ENCODE peak calls at places on chromosomes 4 and X, in nine cellular contexts. One of them, this sample, is unnamed.

GRCh38 chrX:72107320-72107719 is 24.4 kb downstream of the RTL5 start:
- DNase-seq in left lung: no peak
- DNase-seq in MM.1S: no peak
- DNase-seq in tibial nerve: no peak
- DNase-seq in pancreas: no peak
- DNase-seq in tibial artery: no peak
- DNase-seq in lung: no peak
- DNase-seq in stomach: no peak
- DNase-seq in CD8-positive, alpha-beta T cell: no peak
- DNase-seq in this sample: no peak

GRCh38 chrX:45422216-45422925 is 221.7 kb upstream of the DIPK2B start:
- DNase-seq in left lung: no peak
- DNase-seq in MM.1S: no peak
- DNase-seq in tibial nerve: no peak
- DNase-seq in pancreas: no peak
- DNase-seq in tibial artery: no peak
- DNase-seq in lung: no peak
- DNase-seq in stomach: no peak
- DNase-seq in CD8-positive, alpha-beta T cell: no peak
- DNase-seq in this sample: peak; percentile 35

GRCh38 chr4:76310683-76311082 is 4.2 kb downstream of the STBD1 start:
- DNase-seq in left lung: no peak
- DNase-seq in MM.1S: no peak
- DNase-seq in tibial nerve: no peak
- DNase-seq in pancreas: no peak
- DNase-seq in tibial artery: no peak
- DNase-seq in lung: no peak
- DNase-seq in stomach: no peak
- DNase-seq in CD8-positive, alpha-beta T cell: no peak
- DNase-seq in this sample: no peak

GRCh38 chrX:56762707-56763555 is 33.9 kb downstream of the NBDY start:
- DNase-seq in left lung: no peak
- DNase-seq in MM.1S: peak; percentile 39
- DNase-seq in tibial nerve: no peak
- DNase-seq in pancreas: no peak
- DNase-seq in tibial artery: no peak
- DNase-seq in lung: no peak
- DNase-seq in stomach: no peak
- DNase-seq in CD8-positive, alpha-beta T cell: peak; percentile 49
- DNase-seq in this sample: no peak

GRCh38 chr4:2787230-2788100 is 5.4 kb upstream of the SH3BP2 start:
- DNase-seq in left lung: peak; percentile 80
- DNase-seq in MM.1S: peak; percentile 35
- DNase-seq in tibial nerve: no peak
- DNase-seq in pancreas: no peak
- DNase-seq in tibial artery: peak; percentile 55
- DNase-seq in lung: no peak
- DNase-seq in stomach: peak; percentile 35
- DNase-seq in CD8-positive, alpha-beta T cell: peak; percentile 70
- DNase-seq in this sample: no peak

GRCh38 chrX:24482823-24483410 is 17.8 kb downstream of the PDK3 start:
- DNase-seq in left lung: no peak
- DNase-seq in MM.1S: no peak
- DNase-seq in tibial nerve: no peak
- DNase-seq in pancreas: no peak
- DNase-seq in tibial artery: no peak
- DNase-seq in lung: no peak
- DNase-seq in stomach: no peak
- DNase-seq in CD8-positive, alpha-beta T cell: no peak
- DNase-seq in this sample: no peak

GRCh38 chr4:98284640-98285046 is 23.5 kb downstream of the RAP1GDS1 start:
- DNase-seq in left lung: no peak
- DNase-seq in MM.1S: no peak
- DNase-seq in tibial nerve: no peak
- DNase-seq in pancreas: no peak
- DNase-seq in tibial artery: no peak
- DNase-seq in lung: no peak
- DNase-seq in stomach: no peak
- DNase-seq in CD8-positive, alpha-beta T cell: no peak
- DNase-seq in this sample: no peak

GRCh38 chr4:73668806-73669205 is 48.6 kb upstream of the RASSF6 start:
- DNase-seq in left lung: no peak
- DNase-seq in MM.1S: no peak
- DNase-seq in tibial nerve: no peak
- DNase-seq in pancreas: no peak
- DNase-seq in tibial artery: no peak
- DNase-seq in lung: no peak
- DNase-seq in stomach: no peak
- DNase-seq in CD8-positive, alpha-beta T cell: no peak
- DNase-seq in this sample: no peak

GRCh38 chr4:108029731-108030130 is 40.0 kb downstream of the HADH start:
- DNase-seq in left lung: no peak
- DNase-seq in MM.1S: no peak
- DNase-seq in tibial nerve: no peak
- DNase-seq in pancreas: no peak
- DNase-seq in tibial artery: no peak
- DNase-seq in lung: no peak
- DNase-seq in stomach: no peak
- DNase-seq in CD8-positive, alpha-beta T cell: no peak
- DNase-seq in this sample: no peak

GRCh38 chrX:1178580-1179057 is 33.8 kb downstream of the CRLF2 start:
- DNase-seq in left lung: no peak
- DNase-seq in MM.1S: no peak
- DNase-seq in tibial nerve: no peak
- DNase-seq in pancreas: no peak
- DNase-seq in tibial artery: no peak
- DNase-seq in lung: no peak
- DNase-seq in stomach: no peak
- DNase-seq in CD8-positive, alpha-beta T cell: peak; percentile 47
- DNase-seq in this sample: peak; percentile 56

GRCh38 chr4:16437836-16438235 is 211.6 kb upstream of the TAPT1 start:
- DNase-seq in left lung: no peak
- DNase-seq in MM.1S: no peak
- DNase-seq in tibial nerve: no peak
- DNase-seq in pancreas: no peak
- DNase-seq in tibial artery: no peak
- DNase-seq in lung: no peak
- DNase-seq in stomach: no peak
- DNase-seq in CD8-positive, alpha-beta T cell: no peak
- DNase-seq in this sample: no peak

GRCh38 chr4:8182294-8182693 is 16.8 kb upstream of the SH3TC1 start:
- DNase-seq in left lung: peak; percentile 52
- DNase-seq in MM.1S: no peak
- DNase-seq in tibial nerve: no peak
- DNase-seq in pancreas: no peak
- DNase-seq in tibial artery: no peak
- DNase-seq in lung: no peak
- DNase-seq in stomach: no peak
- DNase-seq in CD8-positive, alpha-beta T cell: no peak
- DNase-seq in this sample: no peak

GRCh38 chr4:95549246-95550138 is 719 bp upstream of the UNC5C start:
- DNase-seq in left lung: peak; percentile 81
- DNase-seq in MM.1S: no peak
- DNase-seq in tibial nerve: peak; percentile 25
- DNase-seq in pancreas: peak; percentile 15
- DNase-seq in tibial artery: peak; percentile 69
- DNase-seq in lung: no peak
- DNase-seq in stomach: peak; percentile 27
- DNase-seq in CD8-positive, alpha-beta T cell: no peak
- DNase-seq in this sample: no peak

GRCh38 chr4:89248879-89249281 is 58.7 kb downstream of the GPRIN3 start:
- DNase-seq in left lung: no peak
- DNase-seq in MM.1S: no peak
- DNase-seq in tibial nerve: no peak
- DNase-seq in pancreas: peak; percentile 71
- DNase-seq in tibial artery: no peak
- DNase-seq in lung: no peak
- DNase-seq in stomach: no peak
- DNase-seq in CD8-positive, alpha-beta T cell: no peak
- DNase-seq in this sample: no peak

GRCh38 chr4:112290341-112290740 is 4.6 kb upstream of the TIFA start:
- DNase-seq in left lung: no peak
- DNase-seq in MM.1S: no peak
- DNase-seq in tibial nerve: no peak
- DNase-seq in pancreas: no peak
- DNase-seq in tibial artery: no peak
- DNase-seq in lung: no peak
- DNase-seq in stomach: no peak
- DNase-seq in CD8-positive, alpha-beta T cell: no peak
- DNase-seq in this sample: no peak

GRCh38 chrX:152903589-152903988 is 5.7 kb downstream of the ZNF185 start:
- DNase-seq in left lung: no peak
- DNase-seq in MM.1S: no peak
- DNase-seq in tibial nerve: no peak
- DNase-seq in pancreas: no peak
- DNase-seq in tibial artery: no peak
- DNase-seq in lung: no peak
- DNase-seq in stomach: no peak
- DNase-seq in CD8-positive, alpha-beta T cell: no peak
- DNase-seq in this sample: no peak

GRCh38 chr4:176443646-176444409 is 124.1 kb downstream of the SPCS3 start:
- DNase-seq in left lung: no peak
- DNase-seq in MM.1S: no peak
- DNase-seq in tibial nerve: no peak
- DNase-seq in pancreas: no peak
- DNase-seq in tibial artery: no peak
- DNase-seq in lung: no peak
- DNase-seq in stomach: no peak
- DNase-seq in CD8-positive, alpha-beta T cell: no peak
- DNase-seq in this sample: no peak

GRCh38 chrX:45485682-45486081 is 285.0 kb upstream of the DIPK2B start:
- DNase-seq in left lung: no peak
- DNase-seq in MM.1S: no peak
- DNase-seq in tibial nerve: no peak
- DNase-seq in pancreas: no peak
- DNase-seq in tibial artery: no peak
- DNase-seq in lung: no peak
- DNase-seq in stomach: no peak
- DNase-seq in CD8-positive, alpha-beta T cell: no peak
- DNase-seq in this sample: no peak

DNA sequence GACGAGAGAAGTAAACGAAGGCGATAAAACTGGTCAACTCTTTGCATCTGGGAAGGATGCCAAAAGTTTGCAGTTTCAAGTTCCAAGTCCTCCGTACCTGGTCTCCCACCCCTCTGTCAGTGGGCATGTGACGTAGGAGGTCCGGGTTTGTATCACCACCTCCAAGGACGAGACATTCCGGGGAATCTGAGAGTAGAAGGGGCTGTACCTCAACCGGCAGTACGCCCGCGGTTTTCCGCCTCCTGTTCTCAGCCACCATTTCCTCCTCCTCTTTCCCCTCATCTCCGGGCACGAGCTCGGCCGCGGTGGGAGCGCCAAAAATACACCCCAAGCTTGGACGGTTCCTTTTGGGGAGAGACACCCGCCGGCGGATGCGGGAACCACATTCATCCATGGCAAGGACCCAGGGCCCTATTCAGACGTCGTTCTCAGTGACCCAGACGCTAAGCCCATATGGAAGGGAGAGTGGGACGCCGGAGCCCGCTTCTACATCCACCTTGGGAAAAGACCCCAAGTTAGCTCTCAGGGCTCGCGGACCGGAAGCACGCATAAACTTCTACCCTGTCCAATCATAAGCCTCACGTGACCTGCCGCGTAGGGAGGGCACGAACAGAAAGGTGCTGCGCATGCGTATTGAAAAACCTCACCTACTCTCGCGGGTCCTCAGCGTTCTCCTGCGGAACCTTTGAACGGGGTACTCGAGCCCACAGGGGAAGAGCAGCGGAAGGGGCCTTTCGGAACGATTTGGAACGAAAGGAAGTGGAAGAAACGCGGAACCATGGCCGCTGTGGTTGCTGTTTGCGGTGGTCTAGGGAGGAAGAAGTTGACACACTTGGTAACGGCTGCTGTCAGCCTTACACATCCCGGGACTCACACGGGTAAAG is at the start of the genes HELQ and MRPS18C:
- DNase-seq in left lung: peak; percentile 92
- DNase-seq in MM.1S: peak; percentile 99
- DNase-seq in tibial nerve: peak; percentile 98
- DNase-seq in pancreas: peak; percentile 96
- DNase-seq in tibial artery: peak; percentile 98
- DNase-seq in lung: peak; percentile 98
- DNase-seq in stomach: peak; percentile 96
- DNase-seq in CD8-positive, alpha-beta T cell: peak; percentile 92
- DNase-seq in this sample: peak; percentile 92
- TF ChIP-seq CTCF in left lung: peak; percentile 14
- TF ChIP-seq CTCF in MM.1S: peak; percentile 32
- TF ChIP-seq CTCF in tibial nerve: no peak
- TF ChIP-seq CTCF in pancreas: no peak
- TF ChIP-seq CTCF in tibial artery: no peak
- TF ChIP-seq CTCF in lung: no peak
- TF ChIP-seq CTCF in stomach: no peak
- TF ChIP-seq CTCF in CD8-positive, alpha-beta T cell: no peak
- TF ChIP-seq CTCF in this sample: peak; percentile 50

GRCh38 chr4:6565691-6566431 is 9.1 kb upstream of the MAN2B2 start:
- DNase-seq in left lung: no peak
- DNase-seq in MM.1S: no peak
- DNase-seq in tibial nerve: no peak
- DNase-seq in pancreas: no peak
- DNase-seq in tibial artery: no peak
- DNase-seq in lung: no peak
- DNase-seq in stomach: no peak
- DNase-seq in CD8-positive, alpha-beta T cell: no peak
- DNase-seq in this sample: no peak
- H3K27me3 ChIP-seq in left lung: peaks cover 70% of the 10 kb centered on the region
- H3K27me3 ChIP-seq in MM.1S: peaks cover 61% of the 10 kb centered on the region
- H3K27me3 ChIP-seq in tibial nerve: peaks cover 46% of the 10 kb centered on the region
- H3K27me3 ChIP-seq in pancreas: peaks cover 7% of the 10 kb centered on the region
- H3K27me3 ChIP-seq in tibial artery: peaks cover 3% of the 10 kb centered on the region
- H3K27me3 ChIP-seq in lung: peaks cover 3% of the 10 kb centered on the region
- H3K27me3 ChIP-seq in stomach: peaks cover 3% of the 10 kb centered on the region
- H3K27me3 ChIP-seq in CD8-positive, alpha-beta T cell: peaks cover 12% of the 10 kb centered on the region
- H3K27me3 ChIP-seq in this sample: peaks cover 28% of the 10 kb centered on the region

DNA sequence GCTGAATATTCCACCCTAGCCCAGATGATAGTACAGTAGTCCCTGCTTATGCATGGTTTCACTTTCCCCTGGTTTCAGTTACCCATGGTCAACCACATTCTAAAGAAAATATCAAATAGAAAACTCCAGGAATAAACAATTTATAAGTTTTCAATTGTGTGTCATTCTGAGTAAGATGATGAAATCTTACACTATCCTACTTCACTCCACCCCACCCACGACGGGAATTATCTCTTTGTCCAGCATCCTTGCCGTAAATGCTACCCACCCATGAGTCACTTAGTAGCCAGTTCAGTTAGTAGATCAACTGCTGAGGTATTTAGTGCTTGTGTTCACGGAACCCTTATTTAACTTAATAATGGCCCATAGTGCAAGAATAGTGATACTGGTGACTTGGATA is 91.4 kb downstream of the KLHL13 start:
- DNase-seq in left lung: no peak
- DNase-seq in MM.1S: no peak
- DNase-seq in tibial nerve: no peak
- DNase-seq in pancreas: no peak
- DNase-seq in tibial artery: no peak
- DNase-seq in lung: no peak
- DNase-seq in stomach: no peak
- DNase-seq in CD8-positive, alpha-beta T cell: no peak
- DNase-seq in this sample: no peak
- H3K4me3 ChIP-seq in left lung: no peak overlapping the region
- H3K4me3 ChIP-seq in MM.1S: no peak overlapping the region
- H3K4me3 ChIP-seq in tibial nerve: no peak overlapping the region
- H3K4me3 ChIP-seq in pancreas: no peak overlapping the region
- H3K4me3 ChIP-seq in tibial artery: no peak overlapping the region
- H3K4me3 ChIP-seq in lung: no peak overlapping the region
- H3K4me3 ChIP-seq in stomach: no peak overlapping the region
- H3K4me3 ChIP-seq in CD8-positive, alpha-beta T cell: no peak overlapping the region
- H3K4me3 ChIP-seq in this sample: no peak overlapping the region

GRCh38 chr4:15373363-15373762 is 54.5 kb upstream of the C1QTNF7 start:
- DNase-seq in left lung: no peak
- DNase-seq in MM.1S: no peak
- DNase-seq in tibial nerve: no peak
- DNase-seq in pancreas: no peak
- DNase-seq in tibial artery: peak; percentile 27
- DNase-seq in lung: no peak
- DNase-seq in stomach: no peak
- DNase-seq in CD8-positive, alpha-beta T cell: no peak
- DNase-seq in this sample: no peak
- TF ChIP-seq CTCF in left lung: no peak
- TF ChIP-seq CTCF in MM.1S: no peak
- TF ChIP-seq CTCF in tibial nerve: no peak
- TF ChIP-seq CTCF in pancreas: no peak
- TF ChIP-seq CTCF in tibial artery: no peak
- TF ChIP-seq CTCF in lung: no peak
- TF ChIP-seq CTCF in stomach: no peak
- TF ChIP-seq CTCF in CD8-positive, alpha-beta T cell: no peak
- TF ChIP-seq CTCF in this sample: no peak

This sample was measured in BJ.